ENCODE peak calls at places on chromosomes 7 and 10, in four cellular contexts. One of them, this sample, is unnamed.

GRCh38 chr7:75876126-75876881 is 2.5 kb upstream of the RHBDD2 start:
- DNase-seq in B cell: no peak
- DNase-seq in GM23338: no peak
- DNase-seq in BJ: no peak
- DNase-seq in this sample: no peak

GRCh38 chr10:98555011-98555619 is 108.4 kb upstream of the HPS1 start:
- DNase-seq in B cell: no peak
- DNase-seq in GM23338: no peak
- DNase-seq in BJ: no peak
- DNase-seq in this sample: no peak

GRCh38 chr7:90312745-90313144 is 8.4 kb downstream of the FAM237B start:
- DNase-seq in B cell: no peak
- DNase-seq in GM23338: peak
- DNase-seq in BJ: no peak
- DNase-seq in this sample: no peak

GRCh38 chr10:119006451-119007210 is 22.9 kb upstream of the NANOS1 start:
- DNase-seq in B cell: no peak
- DNase-seq in GM23338: no peak
- DNase-seq in BJ: peak
- DNase-seq in this sample: peak

GRCh38 chr7:77587276-77587675 is 50.2 kb downstream of the PTPN12 start:
- DNase-seq in B cell: no peak
- DNase-seq in GM23338: no peak
- DNase-seq in BJ: peak
- DNase-seq in this sample: no peak

GRCh38 chr7:16905300-16906044 is 23.7 kb upstream of the AGR3 start:
- DNase-seq in B cell: no peak
- DNase-seq in GM23338: peak
- DNase-seq in BJ: no peak
- DNase-seq in this sample: no peak

GRCh38 chr10:28432210-28432676 is 100.7 kb upstream of the WAC start:
- DNase-seq in B cell: peak
- DNase-seq in GM23338: peak
- DNase-seq in BJ: peak
- DNase-seq in this sample: peak

GRCh38 chr10:28587970-28588290 is 55.0 kb downstream of the WAC start:
- DNase-seq in B cell: no peak
- DNase-seq in GM23338: no peak
- DNase-seq in BJ: no peak
- DNase-seq in this sample: no peak

GRCh38 chr7:17380696-17381662 is 82.5 kb downstream of the AHR start:
- DNase-seq in B cell: no peak
- DNase-seq in GM23338: no peak
- DNase-seq in BJ: no peak
- DNase-seq in this sample: no peak

GRCh38 chr7:91288208-91288824 is 24.1 kb downstream of the FZD1 start:
- DNase-seq in B cell: no peak
- DNase-seq in GM23338: peak
- DNase-seq in BJ: no peak
- DNase-seq in this sample: no peak

GRCh38 chr10:112122827-112123226 is 60.7 kb downstream of the GPAM start:
- DNase-seq in B cell: no peak
- DNase-seq in GM23338: no peak
- DNase-seq in BJ: no peak
- DNase-seq in this sample: no peak

GRCh38 chr7:84939442-84939841 is 247.4 kb downstream of the SEMA3D start:
- DNase-seq in B cell: no peak
- DNase-seq in GM23338: no peak
- DNase-seq in BJ: no peak
- DNase-seq in this sample: no peak
- TF ChIP-seq CTCF in B cell: no peak
- TF ChIP-seq CTCF in GM23338: no peak
- TF ChIP-seq CTCF in BJ: no peak
- TF ChIP-seq CTCF in this sample: no peak

DNA sequence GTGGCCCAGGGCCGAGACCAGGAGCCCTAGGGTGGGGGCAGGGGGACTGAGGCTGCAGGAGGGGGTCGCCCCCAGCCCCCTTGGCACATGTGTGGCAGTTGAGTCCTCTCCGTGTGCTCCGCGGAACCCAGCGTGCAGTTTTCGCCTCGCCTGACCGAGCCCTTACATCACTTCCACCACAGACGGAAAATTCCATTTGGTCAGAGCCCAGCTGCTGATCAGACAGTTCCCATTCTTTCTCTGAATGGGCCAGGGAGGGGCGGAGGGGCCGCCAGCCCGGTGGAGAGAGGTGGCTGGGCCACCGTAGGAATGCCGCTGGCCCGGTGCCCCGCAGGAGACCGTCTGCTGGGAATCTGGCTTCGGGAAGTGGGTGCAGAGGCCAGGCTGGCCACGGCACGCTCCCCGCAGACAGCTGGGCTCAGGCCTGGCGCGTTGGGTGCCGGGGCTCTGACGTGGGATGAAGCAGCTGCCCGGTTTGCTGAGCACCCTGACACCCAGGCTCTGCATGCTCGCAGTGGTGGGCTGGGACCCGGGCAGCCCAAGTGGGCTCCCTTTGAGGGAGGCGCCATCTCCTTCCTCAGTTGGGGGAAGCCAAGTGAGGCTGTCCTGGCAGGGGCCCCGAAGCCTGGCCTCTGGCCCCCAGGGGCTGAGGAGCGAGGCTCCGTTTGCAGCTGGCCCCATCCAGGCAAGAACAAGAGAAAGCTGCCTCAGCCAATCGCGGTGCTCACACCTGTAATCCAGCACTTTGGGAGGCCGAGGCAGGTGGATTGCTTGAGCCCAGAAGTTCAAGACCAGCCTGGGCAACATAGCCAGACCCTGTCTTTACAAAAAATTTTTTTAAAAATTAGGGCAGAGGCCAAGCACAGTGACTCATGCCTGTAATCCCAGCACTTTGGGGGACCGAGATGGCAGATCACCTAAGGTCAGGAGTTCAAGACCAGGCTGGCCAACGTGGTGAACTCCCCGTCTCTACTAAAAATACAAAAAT is 9.9 kb downstream of the TTYH3 start:
- DNase-seq in B cell: peak
- DNase-seq in GM23338: peak
- DNase-seq in BJ: peak
- DNase-seq in this sample: peak
- TF ChIP-seq CTCF in B cell: no peak
- TF ChIP-seq CTCF in GM23338: no peak
- TF ChIP-seq CTCF in BJ: peak
- TF ChIP-seq CTCF in this sample: no peak

DNA sequence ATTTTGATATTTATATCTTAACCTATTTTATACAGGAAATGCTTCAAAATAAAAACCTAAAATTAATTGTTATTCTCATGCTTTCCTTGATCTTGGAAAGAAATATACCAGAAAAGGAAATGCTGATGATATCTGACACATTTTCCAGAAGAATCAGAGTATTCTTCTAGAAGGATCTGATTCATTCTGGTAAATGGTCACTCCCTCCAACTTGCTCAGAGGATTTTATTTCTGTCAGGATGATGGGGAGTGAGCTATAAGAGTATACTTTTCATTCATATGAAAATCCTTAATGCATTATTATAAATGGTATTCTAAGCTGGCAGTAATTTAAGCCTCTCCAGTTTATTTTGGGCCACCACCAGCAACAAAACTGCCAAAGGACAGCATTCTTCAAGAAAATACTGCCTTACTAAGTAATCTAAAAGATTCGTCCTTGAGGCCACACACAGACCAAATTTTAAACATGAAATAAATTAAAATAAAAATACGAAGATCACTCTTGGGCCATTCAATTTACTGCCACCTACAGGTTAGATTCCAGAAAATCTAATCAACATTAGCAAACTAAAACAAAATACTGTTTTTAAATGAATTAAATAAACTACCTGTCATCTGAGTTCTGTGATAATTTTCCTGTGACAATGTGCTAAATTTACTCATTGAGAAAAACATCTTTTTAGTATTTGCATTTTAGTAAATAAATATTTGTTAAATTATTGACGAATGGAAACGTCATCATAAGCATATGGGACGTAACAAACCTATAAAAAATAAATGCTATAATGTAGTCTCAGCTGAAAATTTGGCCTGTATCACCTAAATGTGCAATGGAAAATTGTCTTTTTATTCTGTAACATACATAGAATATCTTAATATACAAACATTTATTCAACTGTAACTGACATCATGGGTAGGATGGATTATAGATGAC is 71.9 kb downstream of the ITGB8 start:
- DNase-seq in B cell: no peak
- DNase-seq in GM23338: peak
- DNase-seq in BJ: no peak
- DNase-seq in this sample: no peak
- TF ChIP-seq CTCF in B cell: peak
- TF ChIP-seq CTCF in GM23338: no peak
- TF ChIP-seq CTCF in BJ: peak
- TF ChIP-seq CTCF in this sample: peak

GRCh38 chr7:129146237-129146979 is 1.9 kb downstream of the TSPAN33 start:
- DNase-seq in B cell: peak
- DNase-seq in GM23338: no peak
- DNase-seq in BJ: no peak
- DNase-seq in this sample: no peak

GRCh38 chr7:129147723-129148122 is 3.2 kb downstream of the TSPAN33 start:
- DNase-seq in B cell: no peak
- DNase-seq in GM23338: no peak
- DNase-seq in BJ: no peak
- DNase-seq in this sample: no peak

GRCh38 chr7:129143724-129144094 is 798 bp upstream of the TSPAN33 start:
- DNase-seq in B cell: no peak
- DNase-seq in GM23338: no peak
- DNase-seq in BJ: no peak
- DNase-seq in this sample: no peak

GRCh38 chr7:129144095-129144833 is at the start of gene TSPAN33:
- DNase-seq in B cell: peak
- DNase-seq in GM23338: peak
- DNase-seq in BJ: peak
- DNase-seq in this sample: peak

GRCh38 chr7:129144834-129145668 is 544 bp downstream of the TSPAN33 start:
- DNase-seq in B cell: peak
- DNase-seq in GM23338: peak
- DNase-seq in BJ: no peak
- DNase-seq in this sample: no peak
- TF ChIP-seq CTCF in B cell: peak
- TF ChIP-seq CTCF in GM23338: peak
- TF ChIP-seq CTCF in BJ: peak
- TF ChIP-seq CTCF in this sample: peak

GRCh38 chr10:5603091-5603847 is 63.1 kb downstream of the ASB13 start:
- DNase-seq in B cell: no peak
- DNase-seq in GM23338: no peak
- DNase-seq in BJ: no peak
- DNase-seq in this sample: no peak
- TF ChIP-seq CTCF in B cell: no peak
- TF ChIP-seq CTCF in GM23338: no peak
- TF ChIP-seq CTCF in BJ: no peak
- TF ChIP-seq CTCF in this sample: no peak

DNA sequence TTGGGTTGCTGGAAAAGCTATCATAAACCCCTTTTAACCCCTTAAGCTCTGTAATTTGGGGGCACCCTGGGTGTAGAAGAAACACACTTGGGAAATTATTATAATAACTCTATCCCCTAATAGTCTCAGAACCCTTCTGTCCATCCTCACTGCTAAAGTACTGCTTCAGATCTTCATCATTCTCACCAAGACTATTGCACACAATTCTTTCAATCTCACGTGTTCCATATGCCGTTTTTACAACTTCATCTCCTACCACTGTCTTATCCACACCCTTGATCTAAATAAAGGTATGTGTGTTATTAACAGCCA is 15.8 kb downstream of the ANKRD22 start:
- DNase-seq in B cell: no peak
- DNase-seq in GM23338: no peak
- DNase-seq in BJ: no peak
- DNase-seq in this sample: no peak
- TF ChIP-seq CTCF in B cell: peak
- TF ChIP-seq CTCF in GM23338: no peak
- TF ChIP-seq CTCF in BJ: no peak
- TF ChIP-seq CTCF in this sample: no peak